ENCODE peak calls at places on chromosomes 4 and X, in six cellular contexts. H is endothelial cell of umbilical vein, T is PC-3, J is HCT116, Z is fibroblast of lung, Y is GM23338. D is an unnamed sample. For H3K79me2, the result is how much of the 10 kb centered on the place peaks cover.

GRCh38 chrX:48972214-48973164 is 845 bp upstream of the KCND1 start:
- DNase-seq in H (peak), Z (peak), Y (peak), J (peak), T (peak), D (no peak)

GRCh38 chr4:52983563-52984303 is 121.6 kb downstream of the RASL11B start:
- DNase-seq in Z (peak), Y (peak), T (peak), H (peak), J (peak), D (peak)

GRCh38 chr4:98242538-98242937 is 18.6 kb upstream of the RAP1GDS1 start:
- DNase-seq in Y (no peak), J (no peak), T (peak), Z (no peak), H (no peak), D (peak)

GRCh38 chrX:34612036-34612435 is 45.0 kb downstream of the TMEM47 start:
- DNase-seq in T (no peak), Y (no peak), H (peak), J (no peak), Z (peak), D (no peak)

GRCh38 chr4:133493776-133494175 is 344.7 kb downstream of the PCDH10 start:
- DNase-seq in Z (no peak), H (no peak), Y (no peak), T (no peak), J (no peak), D (no peak)

GRCh38 chrX:139091086-139091485 is 379.6 kb upstream of the FGF13 start:
- DNase-seq in Z (no peak), H (no peak), J (no peak), Y (no peak), T (no peak), D (no peak)

GRCh38 chr4:173990126-173990878 is 293.2 kb downstream of the FBXO8 start:
- DNase-seq in H (peak), Y (peak), T (peak), Z (peak), J (peak), D (peak)

GRCh38 chrX:10197597-10198210 is 40.9 kb downstream of the CLCN4 start:
- DNase-seq in T (no peak), H (no peak), Z (no peak), Y (peak), J (no peak), D (no peak)

GRCh38 chr4:87108142-87108546 is 112.3 kb downstream of the KLHL8 start:
- DNase-seq in J (peak), T (peak), H (peak), Y (no peak), Z (peak), D (peak)

GRCh38 chr4:132384709-132385108 is 764.4 kb upstream of the PCDH10 start:
- DNase-seq in Y (no peak), T (peak), H (no peak), Z (no peak), J (no peak), D (peak)

GRCh38 chrX:45903781-45904201 is 641.4 kb downstream of the ZNF674 start:
- DNase-seq in Z (no peak), Y (peak), H (peak), T (peak), J (no peak), D (no peak)

GRCh38 chrX:56026816-56027215 is 205.3 kb upstream of the KLF8 start:
- DNase-seq in H (no peak), J (no peak), T (no peak), Y (no peak), Z (no peak), D (no peak)

GRCh38 chr4:151540728-151541437 is 131.9 kb downstream of the FHIP1A start:
- DNase-seq in J (peak), Z (peak), H (peak), T (peak), Y (no peak), D (peak)

GRCh38 chrX:149314031-149314430 is 191.1 kb downstream of the IDS start:
- DNase-seq in Y (no peak), T (no peak), J (no peak), H (no peak), Z (peak), D (peak)

GRCh38 chr4:56821394-56822263 is at the start of gene SPINK2:
- DNase-seq in Y (peak), T (peak), J (peak), Z (no peak), H (no peak), D (no peak)

GRCh38 chr4:1198070-1198844 is 25.9 kb upstream of the SPON2 start:
- DNase-seq in T (no peak), H (no peak), Z (no peak), J (no peak), Y (no peak), D (no peak)

GRCh38 chr4:47838445-47838844 is 578 bp upstream of the CORIN start:
- DNase-seq in T (peak), H (no peak), J (no peak), Z (no peak), Y (peak), D (no peak)

GRCh38 chr4:183444953-183445543 is 612 bp downstream of the CDKN2AIP start:
- DNase-seq in J (no peak), H (no peak), Y (peak), Z (peak), T (peak), D (no peak)

GRCh38 chr4:95478679-95479078 is 70.1 kb downstream of the UNC5C start:
- DNase-seq in H (no peak), J (no peak), Z (no peak), T (no peak), Y (peak), D (no peak)

GRCh38 chr4:3043272-3044020 is 30.9 kb downstream of the HTT-AS start:
- DNase-seq in J (no peak), Z (no peak), Y (no peak), H (no peak), T (no peak), D (no peak)

GRCh38 chr4:18198653-18199052 is 177.1 kb upstream of the LCORL start:
- DNase-seq in J (no peak), Z (no peak), H (no peak), T (no peak), Y (no peak), D (no peak)

DNA sequence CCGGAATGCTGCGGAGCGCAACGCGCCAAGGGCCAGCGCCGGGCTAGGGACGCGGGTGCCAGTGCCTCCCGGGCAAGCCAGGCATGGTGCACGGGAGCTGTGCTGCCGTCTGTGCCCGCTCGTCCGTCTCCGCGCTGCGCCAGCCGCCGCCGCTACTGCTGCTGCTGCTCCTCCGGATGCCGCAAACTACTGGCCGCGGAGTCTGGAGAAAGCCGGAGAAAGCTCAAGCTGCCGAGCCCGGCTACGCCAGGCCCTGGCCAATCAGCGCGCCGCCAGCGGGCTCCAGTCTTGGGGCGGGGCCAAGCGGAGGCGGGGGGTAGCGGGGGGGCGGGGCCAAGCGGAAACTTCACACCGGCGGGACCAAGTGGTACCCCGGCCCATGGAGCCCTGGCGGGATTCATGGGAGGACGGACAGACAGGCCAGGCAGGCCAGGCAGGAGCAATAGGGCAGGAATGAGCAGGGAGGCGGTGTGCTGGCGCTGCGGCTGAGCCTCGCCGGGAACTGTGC is at the start of gene PCDH19:
- DNase-seq in J (no peak), Z (peak), T (peak), H (peak), Y (peak), D (peak)
- H2AFZ ChIP-seq in J (no peak), Z (peak), T (peak), H (peak), Y (peak), D (peak)

DNA sequence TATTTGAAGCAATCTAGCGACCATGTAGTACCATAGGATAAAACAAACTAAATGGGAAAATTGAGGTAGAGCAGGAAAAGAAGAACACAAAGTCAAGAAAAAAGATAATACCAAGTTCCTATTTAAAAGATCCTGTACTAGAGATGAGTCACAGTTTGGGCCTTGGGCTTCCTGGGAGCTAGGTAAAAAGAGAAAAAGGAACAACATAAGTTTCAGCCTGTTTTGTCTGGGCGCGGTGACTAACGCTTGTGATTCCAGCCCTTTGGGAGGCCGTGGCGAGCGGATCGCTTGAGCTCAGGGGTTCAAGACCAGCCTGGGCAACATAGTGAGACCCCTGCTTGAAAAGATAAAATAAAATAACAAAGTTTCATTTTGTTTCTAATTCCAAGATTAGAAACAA is 14.0 kb upstream of the TMEM156 start:
- DNase-seq in J (no peak), Y (no peak), T (peak), H (no peak), Z (no peak), D (peak)
- H3K79me2 ChIP-seq in J (under half), Y (under half), T (half or more), H (under half), Z (under half), D (half or more)

GRCh38 chrX:13469963-13470679 is 99.3 kb upstream of the EGFL6 start:
- DNase-seq in Z (peak), T (peak), Y (no peak), J (no peak), H (peak), D (peak)

GRCh38 chrX:13473666-13474516 is 95.5 kb upstream of the EGFL6 start:
- DNase-seq in T (no peak), Z (peak), Y (no peak), H (no peak), J (no peak), D (no peak)

GRCh38 chrX:13470680-13470967 is 98.8 kb upstream of the EGFL6 start:
- DNase-seq in J (no peak), H (no peak), T (no peak), Z (no peak), Y (no peak), D (no peak)

GRCh38 chrX:13471269-13471668 is 98.1 kb upstream of the EGFL6 start:
- DNase-seq in Z (no peak), T (no peak), Y (no peak), H (no peak), J (no peak), D (no peak)

DNA sequence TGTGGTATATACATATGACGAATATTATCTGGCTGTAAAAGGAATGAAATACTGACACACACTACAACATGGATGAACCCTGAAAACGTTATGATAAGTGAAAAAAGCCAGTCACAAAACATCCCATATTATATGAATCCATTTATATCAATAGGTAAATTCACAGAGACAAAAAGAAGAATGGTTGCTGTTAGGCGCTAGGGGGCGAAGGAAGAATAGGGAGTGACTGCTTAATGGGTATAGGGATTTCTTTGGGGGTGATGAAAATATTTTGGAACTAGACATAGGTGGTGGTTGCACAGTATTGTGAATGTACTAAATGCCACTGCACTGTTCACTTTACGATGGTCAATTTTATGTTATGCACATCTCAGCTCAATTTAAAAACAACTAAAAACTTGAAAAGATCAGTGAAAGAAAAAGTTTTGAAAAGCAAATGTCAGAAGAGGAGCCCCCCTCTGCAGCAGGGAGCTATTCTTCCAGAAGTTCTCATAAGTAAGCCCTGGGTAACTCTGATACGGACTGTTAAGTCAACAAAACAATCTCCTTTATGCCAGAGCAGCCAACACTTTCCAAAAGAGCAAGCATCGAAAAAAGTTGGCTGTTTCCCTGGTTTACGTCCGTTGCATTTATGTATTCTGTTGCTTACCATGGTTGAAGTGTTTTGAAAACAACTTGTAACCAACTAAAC is 96.3 kb upstream of the EGFL6 start:
- DNase-seq in H (peak), T (no peak), J (no peak), Y (no peak), Z (no peak), D (no peak)
- H2AFZ ChIP-seq in H (no peak), T (no peak), J (no peak), Y (no peak), Z (no peak), D (no peak)

DNA sequence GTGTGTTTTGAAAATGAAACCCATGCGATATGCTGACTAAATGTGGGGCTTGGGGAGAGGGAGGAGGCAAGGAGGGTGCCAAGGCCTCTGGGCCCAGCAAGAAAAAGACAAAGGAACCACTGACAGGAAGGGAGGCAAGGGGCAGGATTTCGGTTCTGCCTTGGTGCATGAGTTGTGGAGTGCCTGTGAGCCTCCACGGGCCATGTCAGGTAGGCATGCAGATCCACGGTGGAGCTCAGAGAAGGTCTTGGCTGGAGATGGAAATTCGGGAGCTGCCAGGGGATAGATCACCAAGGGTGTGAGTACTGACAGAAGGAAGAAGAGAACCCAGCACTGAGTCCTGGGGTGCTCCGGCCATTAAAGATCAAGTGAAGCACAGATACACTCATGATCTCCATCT is 4.1 kb downstream of the EVC2 start:
- DNase-seq in H (no peak), Y (no peak), Z (no peak), T (no peak), J (no peak), D (no peak)
- H3K79me2 ChIP-seq in H (under half), Y (under half), Z (under half), T (under half), J (under half), D (under half)

DNA sequence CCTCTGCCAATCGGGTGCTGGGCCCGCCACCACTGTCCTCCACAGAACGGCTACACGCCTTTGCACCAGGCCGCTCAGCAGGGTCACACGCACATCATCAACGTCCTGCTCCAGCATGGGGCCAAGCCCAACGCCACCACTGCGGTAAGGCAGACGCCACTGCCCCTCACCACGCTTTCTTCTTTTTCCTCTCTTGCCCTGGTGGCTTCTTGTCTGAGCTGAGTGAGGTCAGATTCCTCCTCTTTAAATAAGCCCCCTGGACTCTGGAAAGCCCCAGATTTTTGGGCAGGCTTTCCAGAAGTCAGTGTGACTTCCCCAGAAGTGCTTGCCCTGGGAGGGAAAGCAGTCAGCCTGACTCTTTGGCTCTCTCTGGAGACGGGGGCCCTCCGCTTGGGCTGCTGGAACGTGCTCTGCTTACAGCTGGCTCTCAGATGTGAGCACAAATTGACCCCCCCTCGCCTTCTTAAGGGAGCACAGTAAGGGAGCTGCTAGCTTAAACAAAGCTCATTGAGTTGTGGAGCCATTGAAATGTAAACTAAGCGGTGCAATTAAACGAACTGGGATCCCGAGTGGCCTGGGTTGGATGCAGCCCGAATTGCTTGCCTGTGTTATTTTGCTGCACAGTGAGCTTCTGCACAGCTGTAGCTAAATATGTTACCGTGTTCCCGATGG is 243.1 kb downstream of the ANK2 start:
- DNase-seq in H (no peak), T (no peak), Z (peak), J (no peak), Y (peak), D (no peak)
- H2AFZ ChIP-seq in H (no peak), T (no peak), Z (peak), J (no peak), Y (peak), D (no peak)

GRCh38 chr4:103198111-103198765 is at the start of gene CENPE:
- DNase-seq in T (peak), Z (peak), Y (peak), H (peak), J (peak), D (peak)

GRCh38 chr4:103197765-103198110 is 405 bp downstream of the CENPE start:
- DNase-seq in H (no peak), T (no peak), J (peak), Y (no peak), Z (no peak), D (no peak)

GRCh38 chr4:103199009-103199408 is 866 bp upstream of the CENPE start:
- DNase-seq in T (no peak), J (no peak), Z (no peak), Y (no peak), H (no peak), D (no peak)

GRCh38 chr4:103193457-103193856 is 4.7 kb downstream of the CENPE start:
- DNase-seq in Y (no peak), T (no peak), J (no peak), H (no peak), Z (no peak), D (no peak)
- H3K79me2 ChIP-seq in Y (under half), T (under half), J (under half), H (under half), Z (under half), D (under half)

GRCh38 chrX:108001218-108001814 is 19.1 kb upstream of the TEX13B start:
- DNase-seq in H (peak), Y (peak), J (peak), T (peak), Z (peak), D (peak)
- H2AFZ ChIP-seq in H (peak), Y (no peak), J (peak), T (peak), Z (no peak), D (peak)

D was measured in mammary epithelial cell.